ENCODE peak calls at places on chromosomes 3 and 15, in six cellular contexts. A, Y, T, V, S and K are unnamed samples.

GRCh38 chr3:132626955-132627354 is 29.9 kb downstream of the ACKR4 start:
- DNase-seq in A (no peak), Y (no peak), T (no peak), V (no peak), S (no peak), K (no peak)

GRCh38 chr3:161443921-161444457 is 52.6 kb upstream of the OTOL1 start:
- DNase-seq in A (no peak), Y (no peak), T (no peak), V (no peak), S (no peak), K (no peak)

GRCh38 chr3:108590443-108590842 is 921 bp downstream of the DZIP3 start:
- DNase-seq in A (no peak), Y (no peak), T (no peak), V (no peak), S (no peak), K (no peak)

GRCh38 chr15:100878601-100879000 is 1.0 kb upstream of the ALDH1A3 start:
- DNase-seq in A (no peak), Y (no peak), T (no peak), V (no peak), S (no peak), K (no peak)

GRCh38 chr15:99201410-99202175 is 47.8 kb downstream of the TTC23 start:
- DNase-seq in A (no peak), Y (no peak), T (no peak), V (no peak), S (no peak), K (no peak)

GRCh38 chr15:52788099-52788986 is 1.8 kb downstream of the ONECUT1 start:
- DNase-seq in A (no peak), Y (no peak), T (peak; percentile 53), V (no peak), S (no peak), K (no peak)

GRCh38 chr3:38107911-38108648 is 28.8 kb downstream of the ACAA1 start:
- DNase-seq in A (no peak), Y (no peak), T (no peak), V (no peak), S (no peak), K (no peak)

GRCh38 chr15:70729164-70729563 is 34.2 kb downstream of the UACA start:
- DNase-seq in A (no peak), Y (no peak), T (no peak), V (no peak), S (no peak), K (no peak)

GRCh38 chr3:56796202-56796601 is 5.5 kb downstream of the ARHGEF3 start:
- DNase-seq in A (no peak), Y (no peak), T (no peak), V (no peak), S (no peak), K (no peak)

GRCh38 chr3:151630938-151631417 is 102.7 kb upstream of the AADACL2 start:
- DNase-seq in A (no peak), Y (no peak), T (no peak), V (no peak), S (no peak), K (no peak)

GRCh38 chr15:56978898-56979662 is 60.6 kb downstream of the TCF12 start:
- DNase-seq in A (no peak), Y (no peak), T (no peak), V (no peak), S (no peak), K (no peak)

GRCh38 chr3:170467007-170467406 is 48.3 kb downstream of the CLDN11 start:
- DNase-seq in A (no peak), Y (no peak), T (no peak), V (no peak), S (no peak), K (no peak)

GRCh38 chr3:171986208-171986607 is 53.2 kb upstream of the FNDC3B start:
- DNase-seq in A (no peak), Y (no peak), T (no peak), V (no peak), S (no peak), K (no peak)

GRCh38 chr3:187044206-187044605 is 95.1 kb downstream of the RPL39L start:
- DNase-seq in A (no peak), Y (no peak), T (no peak), V (no peak), S (no peak), K (no peak)

GRCh38 chr3:170780955-170781354 is 89.0 kb downstream of the RPL22L1 start:
- DNase-seq in A (no peak), Y (no peak), T (no peak), V (no peak), S (no peak), K (no peak)

GRCh38 chr3:40068647-40069046 is 240.9 kb upstream of the EIF1B start:
- DNase-seq in A (no peak), Y (no peak), T (no peak), V (no peak), S (no peak), K (no peak)

GRCh38 chr15:99169769-99170311 is 65.0 kb downstream of the SYNM start:
- DNase-seq in A (no peak), Y (peak; percentile 45), T (no peak), V (no peak), S (no peak), K (no peak)

GRCh38 chr3:71251156-71251775 is 332.3 kb downstream of the FOXP1 start:
- DNase-seq in A (no peak), Y (no peak), T (no peak), V (no peak), S (no peak), K (no peak)

GRCh38 chr3:10653241-10653640 is 147.9 kb upstream of the ATP2B2 start:
- DNase-seq in A (no peak), Y (no peak), T (no peak), V (no peak), S (no peak), K (no peak)

GRCh38 chr15:67267951-67268941 is 13.7 kb downstream of the IQCH start:
- DNase-seq in A (no peak), Y (no peak), T (no peak), V (no peak), S (no peak), K (no peak)

GRCh38 chr15:100328796-100329195 is 13.0 kb downstream of the ADAMTS17 start:
- DNase-seq in A (no peak), Y (no peak), T (no peak), V (no peak), S (no peak), K (no peak)

GRCh38 chr3:160331127-160331937 is 67.7 kb downstream of the IFT80 start:
- DNase-seq in A (peak; percentile 8), Y (no peak), T (no peak), V (no peak), S (no peak), K (no peak)

GRCh38 chr3:124584552-124585391 is 145.5 kb upstream of the UMPS start:
- DNase-seq in A (peak; percentile 91), Y (peak; percentile 71), T (peak; percentile 67), V (no peak), S (no peak), K (peak; percentile 88)

GRCh38 chr3:67198374-67198773 is 200.3 kb downstream of the KBTBD8 start:
- DNase-seq in A (no peak), Y (no peak), T (no peak), V (no peak), S (no peak), K (no peak)

GRCh38 chr3:197490659-197491058 is 65.1 kb downstream of the BDH1 start:
- DNase-seq in A (no peak), Y (no peak), T (no peak), V (no peak), S (no peak), K (no peak)

GRCh38 chr3:15420871-15421270 is 6.5 kb downstream of the METTL6 start:
- DNase-seq in A (no peak), Y (no peak), T (no peak), V (no peak), S (no peak), K (no peak)

GRCh38 chr3:30613135-30613825 is 6.9 kb downstream of the TGFBR2 start:
- DNase-seq in A (no peak), Y (no peak), T (no peak), V (no peak), S (no peak), K (no peak)

GRCh38 chr3:188154758-188155574 is 1.0 kb downstream of the LPP start:
- DNase-seq in A (no peak), Y (no peak), T (no peak), V (no peak), S (no peak), K (no peak)

DNA sequence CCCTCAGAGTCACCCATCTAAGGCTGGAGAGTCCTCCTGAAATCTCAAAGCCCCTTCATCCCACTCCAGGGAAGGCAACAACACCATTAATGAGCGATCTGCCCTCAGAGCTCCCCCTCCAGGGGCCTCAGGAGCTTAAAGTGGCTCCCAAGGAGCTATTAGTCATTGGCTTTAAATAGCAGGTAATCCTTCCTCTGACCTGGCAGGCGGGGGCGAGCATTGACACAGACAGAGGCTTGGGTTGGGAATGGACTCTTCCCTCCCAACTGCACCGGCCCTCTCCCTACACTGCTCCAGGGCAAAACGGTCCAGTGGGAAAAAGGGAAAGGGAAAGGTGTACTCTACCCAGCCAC is 1.4 kb downstream of the MFGE8 start:
- DNase-seq in A (peak; percentile 67), Y (peak; percentile 68), T (no peak), V (no peak), S (no peak), K (no peak)
- H3K4me1 ChIP-seq in A (peaks cover 25% of the 10 kb centered on the region), Y (peaks cover 49% of the 10 kb centered on the region), T (peaks cover 55% of the 10 kb centered on the region), V (no peaks in the 10 kb centered on the region), S (peaks cover 63% of the 10 kb centered on the region), K (no peaks in the 10 kb centered on the region)

GRCh38 chr15:85691350-85692240 is 103.1 kb downstream of the KLHL25 start:
- DNase-seq in A (no peak), Y (no peak), T (no peak), V (peak; percentile 87), S (no peak), K (peak; percentile 79)
- TF ChIP-seq POLR2A in A (no peak), Y (no peak), T (no peak), V (peak; percentile 58), S (no peak), K (no peak)

GRCh38 chr3:180679178-180680096 is at the start of gene CCDC39:
- DNase-seq in A (peak; percentile 34), Y (no peak), T (no peak), V (peak; percentile 30), S (no peak), K (peak; percentile 79)
- TF ChIP-seq CTCF in A (no peak), Y (no peak), T (no peak), V (no peak), S (no peak), K (no peak)

GRCh38 chr3:194112120-194113106 is 23.5 kb upstream of the HES1 start:
- DNase-seq in A (peak; percentile 81), Y (no peak), T (no peak), V (no peak), S (no peak), K (no peak)

GRCh38 chr3:194107126-194107525 is 28.8 kb upstream of the HES1 start:
- DNase-seq in A (no peak), Y (no peak), T (no peak), V (no peak), S (no peak), K (no peak)

GRCh38 chr3:194110483-194110882 is 25.5 kb upstream of the HES1 start:
- DNase-seq in A (no peak), Y (no peak), T (no peak), V (no peak), S (no peak), K (no peak)

GRCh38 chr3:194111336-194111735 is 24.6 kb upstream of the HES1 start:
- DNase-seq in A (no peak), Y (no peak), T (no peak), V (no peak), S (no peak), K (no peak)

GRCh38 chr3:194109192-194109863 is 26.6 kb upstream of the HES1 start:
- DNase-seq in A (no peak), Y (no peak), T (no peak), V (no peak), S (no peak), K (no peak)
- H3K4me1 ChIP-seq in A (peaks cover 45% of the 10 kb centered on the region), Y (no peaks in the 10 kb centered on the region), T (peaks cover 12% of the 10 kb centered on the region), V (peaks cover 7% of the 10 kb centered on the region), S (peaks cover 9% of the 10 kb centered on the region), K (no peaks in the 10 kb centered on the region)